ENCODE peak calls at places on chromosomes 2 and 18, in four cellular contexts. One of them, this sample, is unnamed.

GRCh38 chr2:65831528-65831927 is 399.1 kb upstream of the SPRED2 start:
- DNase-seq in OCI-LY7: no peak
- DNase-seq in stimulated activated CD4-positive, alpha-beta T cell treated with anti-CD3 and anti-CD28 coated beads, Interleukin-2, amount 100 ng/mL, for 24 hours: no peak
- DNase-seq in RKO: no peak
- DNase-seq in this sample: no peak

GRCh38 chr18:3499498-3499897 is 49.5 kb downstream of the TGIF1 start:
- DNase-seq in OCI-LY7: no peak
- DNase-seq in stimulated activated CD4-positive, alpha-beta T cell treated with anti-CD3 and anti-CD28 coated beads, Interleukin-2, amount 100 ng/mL, for 24 hours: no peak
- DNase-seq in RKO: no peak
- DNase-seq in this sample: no peak

GRCh38 chr18:47882641-47883040 is 47.8 kb downstream of the SMAD2 start:
- DNase-seq in OCI-LY7: no peak
- DNase-seq in stimulated activated CD4-positive, alpha-beta T cell treated with anti-CD3 and anti-CD28 coated beads, Interleukin-2, amount 100 ng/mL, for 24 hours: no peak
- DNase-seq in RKO: no peak
- DNase-seq in this sample: no peak

GRCh38 chr2:45330617-45331016 is 280.4 kb downstream of the SRBD1 start:
- DNase-seq in OCI-LY7: no peak
- DNase-seq in stimulated activated CD4-positive, alpha-beta T cell treated with anti-CD3 and anti-CD28 coated beads, Interleukin-2, amount 100 ng/mL, for 24 hours: no peak
- DNase-seq in RKO: no peak
- DNase-seq in this sample: no peak

GRCh38 chr18:484749-485464 is 15.6 kb downstream of the COLEC12 start:
- DNase-seq in OCI-LY7: no peak
- DNase-seq in stimulated activated CD4-positive, alpha-beta T cell treated with anti-CD3 and anti-CD28 coated beads, Interleukin-2, amount 100 ng/mL, for 24 hours: no peak
- DNase-seq in RKO: no peak
- DNase-seq in this sample: no peak

GRCh38 chr2:133135035-133135654 is 433.1 kb downstream of the NCKAP5 start:
- DNase-seq in OCI-LY7: no peak
- DNase-seq in stimulated activated CD4-positive, alpha-beta T cell treated with anti-CD3 and anti-CD28 coated beads, Interleukin-2, amount 100 ng/mL, for 24 hours: no peak
- DNase-seq in RKO: no peak
- DNase-seq in this sample: no peak

GRCh38 chr2:10977003-10977402 is 65.3 kb downstream of the KCNF1 start:
- DNase-seq in OCI-LY7: no peak
- DNase-seq in stimulated activated CD4-positive, alpha-beta T cell treated with anti-CD3 and anti-CD28 coated beads, Interleukin-2, amount 100 ng/mL, for 24 hours: no peak
- DNase-seq in RKO: no peak
- DNase-seq in this sample: no peak

GRCh38 chr2:173051463-173051862 is 24.2 kb upstream of the MAP3K20 start:
- DNase-seq in OCI-LY7: no peak
- DNase-seq in stimulated activated CD4-positive, alpha-beta T cell treated with anti-CD3 and anti-CD28 coated beads, Interleukin-2, amount 100 ng/mL, for 24 hours: no peak
- DNase-seq in RKO: no peak
- DNase-seq in this sample: no peak

GRCh38 chr2:31893093-31893492 is 117.7 kb downstream of the MEMO1 start:
- DNase-seq in OCI-LY7: no peak
- DNase-seq in stimulated activated CD4-positive, alpha-beta T cell treated with anti-CD3 and anti-CD28 coated beads, Interleukin-2, amount 100 ng/mL, for 24 hours: no peak
- DNase-seq in RKO: no peak
- DNase-seq in this sample: peak

GRCh38 chr18:74652392-74652988 is 54.8 kb downstream of the ZNF407 start:
- DNase-seq in OCI-LY7: peak
- DNase-seq in stimulated activated CD4-positive, alpha-beta T cell treated with anti-CD3 and anti-CD28 coated beads, Interleukin-2, amount 100 ng/mL, for 24 hours: no peak
- DNase-seq in RKO: peak
- DNase-seq in this sample: no peak

GRCh38 chr2:20580690-20581437 is 70.0 kb downstream of the HS1BP3 start:
- DNase-seq in OCI-LY7: no peak
- DNase-seq in stimulated activated CD4-positive, alpha-beta T cell treated with anti-CD3 and anti-CD28 coated beads, Interleukin-2, amount 100 ng/mL, for 24 hours: no peak
- DNase-seq in RKO: no peak
- DNase-seq in this sample: no peak

GRCh38 chr18:28890796-28891195 is 713.9 kb upstream of the CDH2 start:
- DNase-seq in OCI-LY7: no peak
- DNase-seq in stimulated activated CD4-positive, alpha-beta T cell treated with anti-CD3 and anti-CD28 coated beads, Interleukin-2, amount 100 ng/mL, for 24 hours: no peak
- DNase-seq in RKO: no peak
- DNase-seq in this sample: peak

GRCh38 chr2:62309465-62310091 is 113.7 kb downstream of the B3GNT2 start:
- DNase-seq in OCI-LY7: no peak
- DNase-seq in stimulated activated CD4-positive, alpha-beta T cell treated with anti-CD3 and anti-CD28 coated beads, Interleukin-2, amount 100 ng/mL, for 24 hours: peak
- DNase-seq in RKO: no peak
- DNase-seq in this sample: no peak

GRCh38 chr2:64177315-64177714 is 33.1 kb upstream of the PELI1 start:
- DNase-seq in OCI-LY7: no peak
- DNase-seq in stimulated activated CD4-positive, alpha-beta T cell treated with anti-CD3 and anti-CD28 coated beads, Interleukin-2, amount 100 ng/mL, for 24 hours: no peak
- DNase-seq in RKO: no peak
- DNase-seq in this sample: no peak

GRCh38 chr18:49694402-49694801 is 118.9 kb downstream of the ACAA2 start:
- DNase-seq in OCI-LY7: no peak
- DNase-seq in stimulated activated CD4-positive, alpha-beta T cell treated with anti-CD3 and anti-CD28 coated beads, Interleukin-2, amount 100 ng/mL, for 24 hours: no peak
- DNase-seq in RKO: no peak
- DNase-seq in this sample: no peak

GRCh38 chr2:27209621-27210401 is 2.0 kb upstream of the ATRAID start:
- DNase-seq in OCI-LY7: peak
- DNase-seq in stimulated activated CD4-positive, alpha-beta T cell treated with anti-CD3 and anti-CD28 coated beads, Interleukin-2, amount 100 ng/mL, for 24 hours: no peak
- DNase-seq in RKO: peak
- DNase-seq in this sample: no peak

GRCh38 chr2:225041210-225041870 is 928 bp downstream of the DOCK10 start:
- DNase-seq in OCI-LY7: peak
- DNase-seq in stimulated activated CD4-positive, alpha-beta T cell treated with anti-CD3 and anti-CD28 coated beads, Interleukin-2, amount 100 ng/mL, for 24 hours: peak
- DNase-seq in RKO: no peak
- DNase-seq in this sample: peak

GRCh38 chr2:20451346-20451745 is 4.5 kb downstream of the RHOB start:
- DNase-seq in OCI-LY7: no peak
- DNase-seq in stimulated activated CD4-positive, alpha-beta T cell treated with anti-CD3 and anti-CD28 coated beads, Interleukin-2, amount 100 ng/mL, for 24 hours: no peak
- DNase-seq in RKO: no peak
- DNase-seq in this sample: no peak

GRCh38 chr2:120863661-120864320 is 128.1 kb downstream of the GLI2 start:
- DNase-seq in OCI-LY7: no peak
- DNase-seq in stimulated activated CD4-positive, alpha-beta T cell treated with anti-CD3 and anti-CD28 coated beads, Interleukin-2, amount 100 ng/mL, for 24 hours: no peak
- DNase-seq in RKO: no peak
- DNase-seq in this sample: no peak

GRCh38 chr2:237542001-237542704 is 24.2 kb upstream of the PRLH start:
- DNase-seq in OCI-LY7: no peak
- DNase-seq in stimulated activated CD4-positive, alpha-beta T cell treated with anti-CD3 and anti-CD28 coated beads, Interleukin-2, amount 100 ng/mL, for 24 hours: no peak
- DNase-seq in RKO: no peak
- DNase-seq in this sample: no peak

GRCh38 chr2:126902152-126902835 is 3.6 kb downstream of the TEX51 start:
- DNase-seq in OCI-LY7: no peak
- DNase-seq in stimulated activated CD4-positive, alpha-beta T cell treated with anti-CD3 and anti-CD28 coated beads, Interleukin-2, amount 100 ng/mL, for 24 hours: no peak
- DNase-seq in RKO: no peak
- DNase-seq in this sample: peak

GRCh38 chr2:222506230-222506934 is 82.0 kb downstream of the SGPP2 start:
- DNase-seq in OCI-LY7: no peak
- DNase-seq in stimulated activated CD4-positive, alpha-beta T cell treated with anti-CD3 and anti-CD28 coated beads, Interleukin-2, amount 100 ng/mL, for 24 hours: no peak
- DNase-seq in RKO: no peak
- DNase-seq in this sample: no peak

GRCh38 chr2:224033601-224034000 is 5.5 kb downstream of the SERPINE2 start:
- DNase-seq in OCI-LY7: no peak
- DNase-seq in stimulated activated CD4-positive, alpha-beta T cell treated with anti-CD3 and anti-CD28 coated beads, Interleukin-2, amount 100 ng/mL, for 24 hours: no peak
- DNase-seq in RKO: no peak
- DNase-seq in this sample: no peak

GRCh38 chr18:78774741-78775141 is 204.9 kb upstream of the SALL3 start:
- DNase-seq in OCI-LY7: no peak
- DNase-seq in stimulated activated CD4-positive, alpha-beta T cell treated with anti-CD3 and anti-CD28 coated beads, Interleukin-2, amount 100 ng/mL, for 24 hours: no peak
- DNase-seq in RKO: no peak
- DNase-seq in this sample: no peak

GRCh38 chr2:196875414-196875813 is 51.1 kb downstream of the PGAP1 start:
- DNase-seq in OCI-LY7: no peak
- DNase-seq in stimulated activated CD4-positive, alpha-beta T cell treated with anti-CD3 and anti-CD28 coated beads, Interleukin-2, amount 100 ng/mL, for 24 hours: no peak
- DNase-seq in RKO: no peak
- DNase-seq in this sample: no peak

GRCh38 chr2:181076666-181077065 is 96.3 kb downstream of the UBE2E3 start:
- DNase-seq in OCI-LY7: no peak
- DNase-seq in stimulated activated CD4-positive, alpha-beta T cell treated with anti-CD3 and anti-CD28 coated beads, Interleukin-2, amount 100 ng/mL, for 24 hours: no peak
- DNase-seq in RKO: no peak
- DNase-seq in this sample: no peak

GRCh38 chr2:128789776-128790455 is 471.2 kb upstream of the HS6ST1 start:
- DNase-seq in OCI-LY7: no peak
- DNase-seq in stimulated activated CD4-positive, alpha-beta T cell treated with anti-CD3 and anti-CD28 coated beads, Interleukin-2, amount 100 ng/mL, for 24 hours: no peak
- DNase-seq in RKO: no peak
- DNase-seq in this sample: no peak